ENCODE peak calls at places on chromosomes 5 and 9, in nine cellular contexts. One of them, this sample, is unnamed.

GRCh38 chr9:136978073-136978864 is 965 bp downstream of the PTGDS start:
- DNase-seq in pancreas: no peak
- DNase-seq in tibial artery: peak; percentile 77
- DNase-seq in mesendoderm: peak; percentile 77
- DNase-seq in ascending aorta: no peak
- DNase-seq in aorta: peak; percentile 80
- DNase-seq in uterus: peak; percentile 62
- DNase-seq in transverse colon: peak; percentile 65
- DNase-seq in naive thymus-derived CD4-positive, alpha-beta T cell: peak; percentile 51
- DNase-seq in this sample: peak; percentile 89

GRCh38 chr5:53399921-53400697 is 80.3 kb upstream of the FST start:
- DNase-seq in pancreas: no peak
- DNase-seq in tibial artery: no peak
- DNase-seq in mesendoderm: no peak
- DNase-seq in ascending aorta: no peak
- DNase-seq in aorta: no peak
- DNase-seq in uterus: no peak
- DNase-seq in transverse colon: no peak
- DNase-seq in naive thymus-derived CD4-positive, alpha-beta T cell: no peak
- DNase-seq in this sample: no peak

GRCh38 chr9:127422133-127422782 is 1.9 kb upstream of the ZNF79 start:
- DNase-seq in pancreas: no peak
- DNase-seq in tibial artery: no peak
- DNase-seq in mesendoderm: no peak
- DNase-seq in ascending aorta: no peak
- DNase-seq in aorta: no peak
- DNase-seq in uterus: no peak
- DNase-seq in transverse colon: no peak
- DNase-seq in naive thymus-derived CD4-positive, alpha-beta T cell: no peak
- DNase-seq in this sample: no peak

GRCh38 chr5:10307206-10308148 is at the start of gene CMBL:
- DNase-seq in pancreas: peak; percentile 82
- DNase-seq in tibial artery: peak; percentile 75
- DNase-seq in mesendoderm: peak; percentile 86
- DNase-seq in ascending aorta: peak; percentile 74
- DNase-seq in aorta: peak; percentile 65
- DNase-seq in uterus: peak; percentile 35
- DNase-seq in transverse colon: peak; percentile 77
- DNase-seq in naive thymus-derived CD4-positive, alpha-beta T cell: peak; percentile 29
- DNase-seq in this sample: peak; percentile 62

GRCh38 chr9:6014668-6015270 is 655 bp downstream of the RANBP6 start:
- DNase-seq in pancreas: no peak
- DNase-seq in tibial artery: no peak
- DNase-seq in mesendoderm: peak; percentile 64
- DNase-seq in ascending aorta: no peak
- DNase-seq in aorta: no peak
- DNase-seq in uterus: no peak
- DNase-seq in transverse colon: no peak
- DNase-seq in naive thymus-derived CD4-positive, alpha-beta T cell: no peak
- DNase-seq in this sample: no peak

GRCh38 chr9:105502276-105502675 is 54.4 kb downstream of the FSD1L start:
- DNase-seq in pancreas: no peak
- DNase-seq in tibial artery: no peak
- DNase-seq in mesendoderm: no peak
- DNase-seq in ascending aorta: no peak
- DNase-seq in aorta: no peak
- DNase-seq in uterus: no peak
- DNase-seq in transverse colon: no peak
- DNase-seq in naive thymus-derived CD4-positive, alpha-beta T cell: no peak
- DNase-seq in this sample: no peak

GRCh38 chr9:135887021-135887507 is 20.3 kb downstream of the CAMSAP1 start:
- DNase-seq in pancreas: no peak
- DNase-seq in tibial artery: no peak
- DNase-seq in mesendoderm: no peak
- DNase-seq in ascending aorta: no peak
- DNase-seq in aorta: peak; percentile 57
- DNase-seq in uterus: no peak
- DNase-seq in transverse colon: no peak
- DNase-seq in naive thymus-derived CD4-positive, alpha-beta T cell: no peak
- DNase-seq in this sample: peak; percentile 49

GRCh38 chr5:163407034-163407652 is 30.3 kb upstream of the CCNG1 start:
- DNase-seq in pancreas: no peak
- DNase-seq in tibial artery: no peak
- DNase-seq in mesendoderm: peak; percentile 47
- DNase-seq in ascending aorta: no peak
- DNase-seq in aorta: no peak
- DNase-seq in uterus: no peak
- DNase-seq in transverse colon: no peak
- DNase-seq in naive thymus-derived CD4-positive, alpha-beta T cell: no peak
- DNase-seq in this sample: no peak

GRCh38 chr5:76358-77169 is 15.4 kb upstream of the PLEKHG4B start:
- DNase-seq in pancreas: no peak
- DNase-seq in tibial artery: no peak
- DNase-seq in mesendoderm: no peak
- DNase-seq in ascending aorta: no peak
- DNase-seq in aorta: no peak
- DNase-seq in uterus: no peak
- DNase-seq in transverse colon: no peak
- DNase-seq in naive thymus-derived CD4-positive, alpha-beta T cell: no peak
- DNase-seq in this sample: no peak

GRCh38 chr5:77546-77945 is 14.4 kb upstream of the PLEKHG4B start:
- DNase-seq in pancreas: no peak
- DNase-seq in tibial artery: no peak
- DNase-seq in mesendoderm: no peak
- DNase-seq in ascending aorta: no peak
- DNase-seq in aorta: no peak
- DNase-seq in uterus: no peak
- DNase-seq in transverse colon: no peak
- DNase-seq in naive thymus-derived CD4-positive, alpha-beta T cell: no peak
- DNase-seq in this sample: no peak

GRCh38 chr5:75331-76320 is 16.3 kb upstream of the PLEKHG4B start:
- DNase-seq in pancreas: no peak
- DNase-seq in tibial artery: no peak
- DNase-seq in mesendoderm: no peak
- DNase-seq in ascending aorta: no peak
- DNase-seq in aorta: no peak
- DNase-seq in uterus: no peak
- DNase-seq in transverse colon: no peak
- DNase-seq in naive thymus-derived CD4-positive, alpha-beta T cell: no peak
- DNase-seq in this sample: no peak

GRCh38 chr5:77957-78804 is 13.8 kb upstream of the PLEKHG4B start:
- DNase-seq in pancreas: no peak
- DNase-seq in tibial artery: no peak
- DNase-seq in mesendoderm: peak; percentile 45
- DNase-seq in ascending aorta: no peak
- DNase-seq in aorta: no peak
- DNase-seq in uterus: no peak
- DNase-seq in transverse colon: no peak
- DNase-seq in naive thymus-derived CD4-positive, alpha-beta T cell: no peak
- DNase-seq in this sample: peak; percentile 49

GRCh38 chr5:77170-77501 is 14.8 kb upstream of the PLEKHG4B start:
- DNase-seq in pancreas: no peak
- DNase-seq in tibial artery: no peak
- DNase-seq in mesendoderm: no peak
- DNase-seq in ascending aorta: no peak
- DNase-seq in aorta: no peak
- DNase-seq in uterus: no peak
- DNase-seq in transverse colon: no peak
- DNase-seq in naive thymus-derived CD4-positive, alpha-beta T cell: no peak
- DNase-seq in this sample: no peak
- H3K4me1 ChIP-seq in pancreas: no peaks in the 10 kb centered on the region
- H3K4me1 ChIP-seq in tibial artery: no peaks in the 10 kb centered on the region
- H3K4me1 ChIP-seq in mesendoderm: peaks cover 5% of the 10 kb centered on the region
- H3K4me1 ChIP-seq in ascending aorta: no peaks in the 10 kb centered on the region
- H3K4me1 ChIP-seq in aorta: no peaks in the 10 kb centered on the region
- H3K4me1 ChIP-seq in uterus: no peaks in the 10 kb centered on the region
- H3K4me1 ChIP-seq in transverse colon: no peaks in the 10 kb centered on the region
- H3K4me1 ChIP-seq in naive thymus-derived CD4-positive, alpha-beta T cell: no peaks in the 10 kb centered on the region
- H3K4me1 ChIP-seq in this sample: no peaks in the 10 kb centered on the region

DNA sequence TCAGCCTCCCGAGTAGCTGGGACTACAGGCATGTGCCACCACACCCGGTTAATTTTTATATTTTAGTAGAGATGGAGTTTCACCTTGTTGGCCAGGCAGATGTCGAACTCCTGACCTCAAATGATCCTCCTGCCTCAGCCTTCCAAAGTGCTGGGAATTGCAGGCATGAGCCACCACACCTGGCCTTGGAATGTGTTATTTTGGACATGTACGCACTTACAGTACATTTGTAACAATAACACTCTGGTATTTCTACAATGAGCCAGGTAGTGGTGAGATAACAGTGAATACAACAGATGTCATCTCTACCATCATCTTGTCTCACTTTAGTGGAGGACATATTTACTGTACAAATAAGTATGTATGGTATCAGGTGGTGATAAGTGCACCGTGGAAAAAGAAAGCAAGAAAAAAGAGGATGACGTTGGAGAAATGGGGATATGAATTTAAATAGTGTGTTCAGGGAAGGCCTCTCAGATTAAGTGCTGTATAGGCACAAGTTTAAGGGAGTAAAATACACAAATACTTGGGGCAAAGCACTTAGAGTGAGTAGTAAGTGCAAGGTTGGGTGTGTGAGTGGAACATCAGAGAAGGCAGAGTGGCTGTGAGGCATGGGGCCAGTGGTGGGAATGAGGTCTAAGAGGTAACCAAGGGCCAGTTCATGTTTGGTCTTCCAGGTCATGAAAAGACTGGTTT is 100.1 kb downstream of the CDC42SE2 start:
- DNase-seq in pancreas: no peak
- DNase-seq in tibial artery: no peak
- DNase-seq in mesendoderm: no peak
- DNase-seq in ascending aorta: no peak
- DNase-seq in aorta: no peak
- DNase-seq in uterus: no peak
- DNase-seq in transverse colon: no peak
- DNase-seq in naive thymus-derived CD4-positive, alpha-beta T cell: no peak
- DNase-seq in this sample: no peak
- H3K4me1 ChIP-seq in pancreas: no peaks in the 10 kb centered on the region
- H3K4me1 ChIP-seq in tibial artery: no peaks in the 10 kb centered on the region
- H3K4me1 ChIP-seq in mesendoderm: no peaks in the 10 kb centered on the region
- H3K4me1 ChIP-seq in ascending aorta: no peaks in the 10 kb centered on the region
- H3K4me1 ChIP-seq in aorta: no peaks in the 10 kb centered on the region
- H3K4me1 ChIP-seq in uterus: no peaks in the 10 kb centered on the region
- H3K4me1 ChIP-seq in transverse colon: no peaks in the 10 kb centered on the region
- H3K4me1 ChIP-seq in naive thymus-derived CD4-positive, alpha-beta T cell: peaks cover 34% of the 10 kb centered on the region
- H3K4me1 ChIP-seq in this sample: no peaks in the 10 kb centered on the region

GRCh38 chr5:136157514-136157913 is 24.9 kb downstream of the SMAD5 start:
- DNase-seq in pancreas: no peak
- DNase-seq in tibial artery: no peak
- DNase-seq in mesendoderm: no peak
- DNase-seq in ascending aorta: no peak
- DNase-seq in aorta: no peak
- DNase-seq in uterus: no peak
- DNase-seq in transverse colon: no peak
- DNase-seq in naive thymus-derived CD4-positive, alpha-beta T cell: no peak
- DNase-seq in this sample: no peak

GRCh38 chr5:136162001-136162400 is 29.4 kb downstream of the SMAD5 start:
- DNase-seq in pancreas: no peak
- DNase-seq in tibial artery: no peak
- DNase-seq in mesendoderm: no peak
- DNase-seq in ascending aorta: no peak
- DNase-seq in aorta: no peak
- DNase-seq in uterus: no peak
- DNase-seq in transverse colon: no peak
- DNase-seq in naive thymus-derived CD4-positive, alpha-beta T cell: no peak
- DNase-seq in this sample: no peak

GRCh38 chr5:136155769-136156168 is 23.1 kb downstream of the SMAD5 start:
- DNase-seq in pancreas: no peak
- DNase-seq in tibial artery: no peak
- DNase-seq in mesendoderm: no peak
- DNase-seq in ascending aorta: no peak
- DNase-seq in aorta: no peak
- DNase-seq in uterus: no peak
- DNase-seq in transverse colon: no peak
- DNase-seq in naive thymus-derived CD4-positive, alpha-beta T cell: no peak
- DNase-seq in this sample: no peak

GRCh38 chr5:136155078-136155477 is 22.4 kb downstream of the SMAD5 start:
- DNase-seq in pancreas: no peak
- DNase-seq in tibial artery: no peak
- DNase-seq in mesendoderm: no peak
- DNase-seq in ascending aorta: no peak
- DNase-seq in aorta: no peak
- DNase-seq in uterus: no peak
- DNase-seq in transverse colon: no peak
- DNase-seq in naive thymus-derived CD4-positive, alpha-beta T cell: no peak
- DNase-seq in this sample: no peak

DNA sequence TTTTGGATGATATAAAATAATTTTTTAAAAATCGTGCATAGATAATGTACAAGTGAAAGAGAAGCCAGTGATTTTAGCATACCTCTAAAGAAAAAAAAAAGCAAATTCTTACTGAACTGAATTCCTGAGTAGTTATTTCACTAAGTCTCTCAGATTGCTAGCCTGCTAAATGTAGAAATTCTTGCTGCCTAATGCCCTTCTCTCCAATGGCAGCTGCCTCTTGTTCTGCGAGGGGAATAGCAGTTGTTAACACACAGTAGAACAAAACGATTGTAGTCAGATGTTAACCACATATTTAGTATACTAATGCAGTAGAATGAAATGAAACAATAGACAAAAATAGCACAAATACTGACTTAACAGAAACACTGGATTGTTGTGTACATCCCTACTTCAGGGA is 26.8 kb downstream of the SMAD5 start:
- DNase-seq in pancreas: no peak
- DNase-seq in tibial artery: no peak
- DNase-seq in mesendoderm: peak; percentile 11
- DNase-seq in ascending aorta: no peak
- DNase-seq in aorta: no peak
- DNase-seq in uterus: no peak
- DNase-seq in transverse colon: no peak
- DNase-seq in naive thymus-derived CD4-positive, alpha-beta T cell: no peak
- DNase-seq in this sample: no peak
- H3K4me1 ChIP-seq in pancreas: no peaks in the 10 kb centered on the region
- H3K4me1 ChIP-seq in tibial artery: no peaks in the 10 kb centered on the region
- H3K4me1 ChIP-seq in mesendoderm: no peaks in the 10 kb centered on the region
- H3K4me1 ChIP-seq in ascending aorta: peaks cover 9% of the 10 kb centered on the region
- H3K4me1 ChIP-seq in aorta: peaks cover 5% of the 10 kb centered on the region
- H3K4me1 ChIP-seq in uterus: peaks cover 5% of the 10 kb centered on the region
- H3K4me1 ChIP-seq in transverse colon: peaks cover 9% of the 10 kb centered on the region
- H3K4me1 ChIP-seq in naive thymus-derived CD4-positive, alpha-beta T cell: no peaks in the 10 kb centered on the region
- H3K4me1 ChIP-seq in this sample: peaks cover 63% of the 10 kb centered on the region

GRCh38 chr9:128919409-128919808 is 1.4 kb upstream of the PHYHD1 start:
- DNase-seq in pancreas: no peak
- DNase-seq in tibial artery: no peak
- DNase-seq in mesendoderm: no peak
- DNase-seq in ascending aorta: no peak
- DNase-seq in aorta: no peak
- DNase-seq in uterus: no peak
- DNase-seq in transverse colon: no peak
- DNase-seq in naive thymus-derived CD4-positive, alpha-beta T cell: no peak
- DNase-seq in this sample: no peak
- H3K4me1 ChIP-seq in pancreas: peaks cover 44% of the 10 kb centered on the region
- H3K4me1 ChIP-seq in tibial artery: peaks cover 18% of the 10 kb centered on the region
- H3K4me1 ChIP-seq in mesendoderm: peaks cover 4% of the 10 kb centered on the region
- H3K4me1 ChIP-seq in ascending aorta: peaks cover 79% of the 10 kb centered on the region
- H3K4me1 ChIP-seq in aorta: no peaks in the 10 kb centered on the region
- H3K4me1 ChIP-seq in uterus: peaks cover 12% of the 10 kb centered on the region
- H3K4me1 ChIP-seq in transverse colon: peaks cover 47% of the 10 kb centered on the region
- H3K4me1 ChIP-seq in naive thymus-derived CD4-positive, alpha-beta T cell: no peaks in the 10 kb centered on the region
- H3K4me1 ChIP-seq in this sample: peaks cover 90% of the 10 kb centered on the region